ENCODE peak calls at places on chromosomes 6 and 20, in seven cellular contexts. F, D, J, I, Y, R and K are unnamed samples.

GRCh38 chr20:62832212-62832922 is 15.5 kb downstream of the COL9A3 start:
- DNase-seq in R (peak), Y (no peak), D (no peak), J (peak), F (no peak), I (peak), K (peak)

GRCh38 chr6:20810732-20811111 is 276.5 kb downstream of the CDKAL1 start:
- DNase-seq in R (no peak), D (no peak), F (no peak), Y (no peak), J (no peak), I (no peak), K (no peak)

GRCh38 chr6:88380083-88380482 is 213.9 kb upstream of the CNR1 start:
- DNase-seq in R (peak), F (no peak), I (no peak), D (no peak), J (no peak), Y (no peak), K (no peak)

GRCh38 chr6:43870660-43871061 is 100.7 kb downstream of the VEGFA start:
- DNase-seq in Y (no peak), F (no peak), I (no peak), J (no peak), D (no peak), R (no peak), K (no peak)

GRCh38 chr6:162373192-162373591 is 354.4 kb downstream of the PRKN start:
- DNase-seq in F (peak), I (no peak), D (no peak), J (no peak), Y (no peak), R (no peak), K (no peak)

GRCh38 chr20:62926229-62927127 is at the start of gene DIDO1:
- DNase-seq in D (peak), J (peak), R (peak), Y (peak), I (peak), F (peak), K (peak)

GRCh38 chr6:170102582-170103481 is 188.0 kb downstream of the DLL1 start:
- DNase-seq in D (no peak), R (no peak), I (no peak), Y (peak), J (no peak), F (no peak), K (no peak)

GRCh38 chr6:141110486-141110885 is 1022.2 kb upstream of the GJE1 start:
- DNase-seq in R (no peak), I (no peak), J (no peak), Y (no peak), D (no peak), F (no peak), K (no peak)

GRCh38 chr6:128518531-128519131 is 1.8 kb downstream of the PTPRK start:
- DNase-seq in Y (no peak), D (no peak), I (no peak), R (no peak), F (no peak), J (no peak), K (no peak)

GRCh38 chr6:159008656-159009288 is 8.8 kb upstream of the RSPH3 start:
- DNase-seq in D (peak), I (no peak), Y (no peak), R (peak), F (peak), J (peak), K (no peak)

GRCh38 chr6:28606424-28607391 is 81.0 kb downstream of the GPX5 start:
- DNase-seq in J (peak), D (no peak), Y (peak), I (peak), R (peak), F (peak), K (peak)

GRCh38 chr20:62551408-62552323 is 75.9 kb upstream of the GATA5 start:
- DNase-seq in F (no peak), D (no peak), Y (no peak), I (no peak), R (peak), J (no peak), K (no peak)

GRCh38 chr6:140285471-140285870 is 911.0 kb upstream of the CITED2 start:
- DNase-seq in I (no peak), F (no peak), R (no peak), J (no peak), Y (no peak), D (no peak), K (no peak)

GRCh38 chr6:154292855-154293519 is 63.6 kb downstream of the IPCEF1 start:
- DNase-seq in R (peak), D (no peak), F (no peak), J (no peak), Y (no peak), I (no peak), K (no peak)

GRCh38 chr6:169801396-169802160 is 50.2 kb downstream of the ERMARD start:
- DNase-seq in I (no peak), D (no peak), F (no peak), Y (peak), R (no peak), J (no peak), K (no peak)

GRCh38 chr6:107496041-107496440 is 6.1 kb downstream of the SOBP start:
- DNase-seq in Y (no peak), I (no peak), D (no peak), R (no peak), F (no peak), J (no peak), K (no peak)

GRCh38 chr6:53437557-53438202 is 88.9 kb upstream of the ELOVL5 start:
- DNase-seq in F (peak), D (no peak), R (peak), I (peak), Y (no peak), J (peak), K (no peak)

GRCh38 chr20:7980332-7981046 is 39.1 kb downstream of the TMX4 start:
- DNase-seq in J (peak), F (peak), Y (no peak), R (peak), D (no peak), I (no peak), K (peak)

GRCh38 chr6:15327271-15327670 is 81.4 kb downstream of the JARID2 start:
- DNase-seq in J (peak), D (no peak), F (no peak), R (peak), I (no peak), Y (peak), K (no peak)

GRCh38 chr6:127484207-127484858 is 25.1 kb upstream of the KIAA0408 start:
- DNase-seq in F (peak), D (no peak), I (peak), Y (no peak), J (no peak), R (no peak), K (peak)

GRCh38 chr20:51487525-51488279 is 54.8 kb downstream of the NFATC2 start:
- DNase-seq in F (peak), D (no peak), I (no peak), Y (no peak), R (no peak), J (peak), K (no peak)

GRCh38 chr6:104638841-104639290 is 220.9 kb downstream of the HACE1 start:
- DNase-seq in F (no peak), R (no peak), J (no peak), D (no peak), I (no peak), Y (no peak), K (no peak)

GRCh38 chr6:68726992-68727391 is 91.9 kb downstream of the ADGRB3 start:
- DNase-seq in R (no peak), I (no peak), J (no peak), Y (no peak), D (no peak), F (no peak), K (no peak)

GRCh38 chr6:160742090-160742489 is 40.0 kb downstream of the PLG start:
- DNase-seq in R (no peak), I (peak), Y (no peak), J (no peak), F (no peak), D (no peak), K (no peak)

GRCh38 chr6:116008470-116009229 is 52.0 kb downstream of the FRK start:
- DNase-seq in I (peak), J (no peak), F (no peak), Y (no peak), R (no peak), D (no peak), K (no peak)

GRCh38 chr6:142965164-142965563 is 20.2 kb upstream of the HIVEP2 start:
- DNase-seq in Y (no peak), R (no peak), F (no peak), J (no peak), D (no peak), I (no peak), K (no peak)

GRCh38 chr20:51612896-51613295 is 70.4 kb upstream of the NFATC2 start:
- DNase-seq in J (no peak), R (no peak), I (no peak), D (no peak), Y (no peak), F (no peak), K (no peak)

GRCh38 chr20:34268851-34269668 is 27.8 kb downstream of the ASIP start:
- DNase-seq in J (no peak), Y (peak), F (no peak), D (no peak), I (no peak), R (no peak), K (peak)

GRCh38 chr6:30963641-30964040 is 19.9 kb upstream of the MUC21 start:
- DNase-seq in F (no peak), J (no peak), D (no peak), I (no peak), R (no peak), Y (no peak), K (no peak)

GRCh38 chr6:126293891-126294524 is 45.9 kb upstream of the CENPW start:
- DNase-seq in D (no peak), F (no peak), J (no peak), Y (no peak), I (no peak), R (no peak), K (no peak)

GRCh38 chr6:2132416-2132815 is 113.0 kb downstream of the GMDS start:
- DNase-seq in I (no peak), R (no peak), F (no peak), D (no peak), J (no peak), Y (no peak), K (no peak)

GRCh38 chr20:24913076-24913628 is 35.9 kb upstream of the CST7 start:
- DNase-seq in J (no peak), I (no peak), R (no peak), F (no peak), D (no peak), Y (peak), K (no peak)

GRCh38 chr6:132011582-132011981 is 60.4 kb upstream of the CCN2 start:
- DNase-seq in D (no peak), R (no peak), Y (no peak), F (no peak), I (no peak), J (no peak), K (no peak)

GRCh38 chr6:135334169-135334568 is 153.1 kb downstream of the MYB start:
- DNase-seq in F (no peak), J (no peak), Y (no peak), R (no peak), I (no peak), D (no peak), K (no peak)

GRCh38 chr6:2307794-2308193 is 62.4 kb upstream of the GMDS start:
- DNase-seq in J (no peak), Y (no peak), D (no peak), F (no peak), I (no peak), R (no peak), K (no peak)

GRCh38 chr6:82711105-82711829 is 347.6 kb downstream of the TPBG start:
- DNase-seq in J (no peak), I (no peak), D (no peak), R (no peak), F (no peak), Y (no peak), K (no peak)

GRCh38 chr6:13522639-13523038 is 35.2 kb upstream of the GFOD1 start:
- DNase-seq in J (no peak), F (no peak), I (no peak), R (no peak), D (no peak), Y (no peak), K (no peak)

GRCh38 chr20:63848003-63848911 is 13.0 kb upstream of the ABHD16B start:
- DNase-seq in Y (peak), I (no peak), J (peak), D (no peak), R (no peak), F (no peak), K (no peak)

DNA sequence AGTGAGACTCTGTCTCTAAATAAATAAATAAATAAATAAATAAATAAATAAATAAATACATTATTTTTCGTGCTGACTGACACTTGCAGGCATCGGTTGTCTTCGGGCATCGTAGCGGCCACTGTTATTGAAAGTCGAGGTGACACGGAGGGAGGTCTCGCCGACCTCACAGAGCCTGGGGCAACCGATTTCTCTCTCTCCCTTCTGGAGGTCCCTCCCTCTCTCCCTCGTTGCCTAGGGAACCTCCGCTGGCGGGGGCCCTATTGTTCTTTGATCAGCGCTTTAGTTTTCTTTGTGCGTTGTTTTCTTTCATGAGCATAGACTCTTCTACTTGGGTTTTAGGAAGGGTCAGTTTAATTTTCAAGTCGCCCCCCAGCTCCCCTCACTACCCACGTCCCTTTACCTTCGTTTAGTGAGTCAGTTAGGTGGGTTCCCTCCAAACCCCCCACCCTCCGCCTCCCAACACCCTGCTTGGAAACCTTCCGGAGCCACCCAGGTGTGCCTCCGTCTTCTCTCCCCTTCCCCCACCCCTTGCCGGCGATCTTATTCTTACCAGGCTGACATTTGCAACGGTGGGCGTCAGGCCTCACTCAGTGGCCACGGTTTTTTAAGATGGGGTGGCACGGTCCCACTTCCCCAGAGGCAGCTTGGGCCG is 345.3 kb upstream of the DEFB115 start:
- DNase-seq in F (no peak), I (no peak), R (no peak), D (no peak), J (peak), Y (peak), K (no peak)
- TF ChIP-seq TAF1 in F (no peak), I (no peak), R (no peak), D (no peak), J (no peak), Y (no peak), K (no peak)

GRCh38 chr20:17992224-17992637 is 23.4 kb downstream of the MGME1 start:
- DNase-seq in I (peak), F (no peak), Y (no peak), D (no peak), J (no peak), R (no peak), K (no peak)
- TF ChIP-seq TAF1 in I (no peak), F (no peak), Y (no peak), D (no peak), J (no peak), R (no peak), K (no peak)

GRCh38 chr6:113375950-113376846 is 480.9 kb upstream of the MARCKS start:
- DNase-seq in F (no peak), Y (no peak), J (no peak), R (no peak), D (no peak), I (no peak), K (no peak)

GRCh38 chr6:113370508-113370907 is 486.6 kb upstream of the MARCKS start:
- DNase-seq in Y (no peak), D (no peak), J (no peak), I (no peak), R (no peak), F (no peak), K (no peak)

GRCh38 chr6:113376847-113377165 is 480.3 kb upstream of the MARCKS start:
- DNase-seq in R (no peak), Y (no peak), I (no peak), F (no peak), D (no peak), J (no peak), K (no peak)

DNA sequence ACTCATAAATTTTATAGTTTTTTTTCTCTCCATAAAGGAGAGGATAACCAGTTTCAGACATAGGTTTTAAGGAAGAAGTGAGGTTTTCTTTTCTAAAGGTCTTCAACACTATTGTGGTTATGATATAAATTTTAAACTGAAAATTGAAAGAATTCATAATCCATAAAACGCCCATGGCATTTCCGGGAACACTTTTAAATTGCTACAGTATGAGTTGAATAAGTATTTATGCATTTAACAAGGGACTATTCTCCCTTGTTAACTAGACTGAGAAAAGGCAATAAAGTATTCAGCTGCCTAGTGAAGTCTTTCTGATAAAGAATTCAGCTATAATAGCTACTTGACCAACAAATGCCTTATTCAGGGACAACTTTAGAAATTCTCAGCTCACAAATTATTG is 486.0 kb upstream of the MARCKS start:
- DNase-seq in Y (no peak), J (no peak), I (no peak), R (no peak), D (no peak), F (no peak), K (no peak)
- TF ChIP-seq TAF1 in Y (no peak), J (no peak), I (no peak), R (no peak), D (no peak), F (no peak), K (no peak)

GRCh38 chr6:100117680-100118079 is 123.7 kb upstream of the MCHR2 start:
- DNase-seq in I (no peak), R (no peak), J (no peak), D (no peak), F (no peak), Y (no peak), K (no peak)

GRCh38 chr6:100115702-100116101 is 121.7 kb upstream of the MCHR2 start:
- DNase-seq in I (no peak), F (no peak), D (no peak), R (no peak), J (no peak), Y (no peak), K (no peak)

GRCh38 chr6:100119261-100119660 is 125.2 kb upstream of the MCHR2 start:
- DNase-seq in R (no peak), F (no peak), D (no peak), J (no peak), Y (no peak), I (no peak), K (no peak)

GRCh38 chr6:100118301-100118700 is 124.3 kb upstream of the MCHR2 start:
- DNase-seq in J (no peak), F (no peak), Y (no peak), D (no peak), R (no peak), I (no peak), K (no peak)

DNA sequence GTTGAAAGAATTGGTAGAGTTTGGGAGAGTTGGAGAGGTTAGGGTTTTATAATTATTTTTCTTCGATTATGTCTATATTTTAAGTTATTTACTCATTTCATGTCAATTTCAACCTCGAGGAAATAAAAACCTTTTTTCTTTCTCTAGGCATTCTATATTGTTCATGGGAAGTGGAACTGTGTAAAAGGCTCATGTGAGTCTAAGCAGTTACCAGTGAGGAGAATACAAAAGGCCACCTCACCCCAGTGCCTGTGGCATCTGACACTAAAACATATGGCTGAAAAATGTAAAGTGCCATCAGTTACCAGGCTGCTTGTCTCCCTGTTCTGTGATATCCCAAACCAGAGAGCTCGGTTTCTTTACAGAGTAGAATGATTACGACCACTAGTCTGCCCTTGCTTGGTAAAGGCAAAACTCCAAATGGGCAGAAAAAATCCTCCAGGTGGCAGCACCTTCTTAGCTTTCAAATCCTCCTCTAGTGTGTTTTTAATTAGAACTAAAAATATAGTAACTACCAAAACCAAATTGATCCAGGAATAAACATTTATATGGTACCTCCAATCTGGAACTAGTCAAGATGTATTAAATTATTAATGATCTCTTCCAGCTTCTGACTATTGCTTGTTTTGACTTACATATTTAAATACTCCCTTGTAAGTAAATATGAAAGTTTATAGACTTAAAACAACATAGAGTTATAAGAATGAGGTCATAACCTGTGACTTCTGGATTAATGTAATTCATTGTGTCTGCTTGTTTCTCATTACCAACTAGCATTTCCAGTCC is 122.6 kb upstream of the MCHR2 start:
- DNase-seq in I (no peak), Y (peak), F (peak), J (peak), D (no peak), R (peak), K (no peak)
- TF ChIP-seq TAF1 in I (no peak), Y (no peak), F (no peak), J (no peak), D (no peak), R (no peak), K (no peak)